ENCODE peak calls at places on chromosome 5, in seven cellular contexts. V is keratinocyte, Q is left ventricle myocardium inferior, P is Peyer's patch, J is heart right ventricle, U is ovary, R is pancreas. C is an unnamed sample. For H3K36me3 and H3K4me1, the result is how much of the 10 kb centered on the place peaks cover.

GRCh38 chr5:132961887-132962286 is 1.5 kb downstream of the AFF4 start:
- DNase-seq in U (no peak), V (no peak), J (no peak), Q (no peak), P (no peak), R (no peak), C (peak)

GRCh38 chr5:35031276-35031675 is 16.5 kb downstream of the AGXT2 start:
- DNase-seq in V (no peak), U (no peak), R (no peak), P (no peak), Q (no peak), J (no peak), C (no peak)

GRCh38 chr5:80967500-80968181 is 7.5 kb downstream of the RASGRF2 start:
- DNase-seq in R (no peak), P (peak), U (peak), Q (no peak), V (peak), J (peak), C (no peak)

GRCh38 chr5:6399978-6400910 is 21.9 kb upstream of the MED10 start:
- DNase-seq in U (no peak), R (no peak), V (peak), P (no peak), J (no peak), Q (no peak), C (no peak)

GRCh38 chr5:172078027-172078426 is 71.6 kb upstream of the FBXW11 start:
- DNase-seq in U (no peak), R (peak), Q (no peak), J (no peak), V (no peak), P (peak), C (no peak)

GRCh38 chr5:18999478-18999877 is 988.5 kb downstream of the CDH18 start:
- DNase-seq in J (no peak), V (no peak), R (no peak), U (no peak), P (no peak), Q (no peak), C (no peak)

GRCh38 chr5:121853853-121854252 is 2.2 kb downstream of the FTMT start:
- DNase-seq in V (no peak), J (no peak), Q (no peak), U (no peak), P (no peak), R (no peak), C (no peak)

GRCh38 chr5:126723643-126724042 is 53.3 kb upstream of the LMNB1 start:
- DNase-seq in J (no peak), R (no peak), P (no peak), Q (no peak), V (no peak), U (no peak), C (no peak)

GRCh38 chr5:42791151-42791550 is 20.5 kb downstream of the SELENOP start:
- DNase-seq in J (no peak), R (no peak), P (no peak), V (no peak), U (no peak), Q (no peak), C (no peak)

GRCh38 chr5:37807015-37807414 is 32.8 kb downstream of the GDNF start:
- DNase-seq in V (no peak), U (no peak), P (no peak), R (no peak), J (no peak), Q (no peak), C (no peak)

GRCh38 chr5:131814990-131815389 is 18.2 kb upstream of the FNIP1 start:
- DNase-seq in J (no peak), U (no peak), R (no peak), Q (no peak), P (no peak), V (no peak), C (no peak)

GRCh38 chr5:112684737-112685136 is 52.9 kb upstream of the APC start:
- DNase-seq in P (no peak), U (no peak), R (no peak), J (peak), Q (no peak), V (no peak), C (no peak)

GRCh38 chr5:40474250-40474649 is 205.5 kb upstream of the PTGER4 start:
- DNase-seq in P (no peak), U (no peak), V (no peak), Q (no peak), R (no peak), J (no peak), C (no peak)

GRCh38 chr5:151917931-151918330 is 6.7 kb downstream of the GLRA1 start:
- DNase-seq in R (no peak), P (no peak), J (no peak), V (no peak), Q (no peak), U (no peak), C (no peak)

GRCh38 chr5:1925111-1926070 is 42.7 kb upstream of the IRX4 start:
- DNase-seq in J (no peak), Q (no peak), P (peak), V (no peak), U (no peak), R (no peak), C (no peak)

GRCh38 chr5:55993013-55993412 is 1.8 kb downstream of the IL6ST start:
- DNase-seq in R (no peak), Q (no peak), V (no peak), U (no peak), J (no peak), P (no peak), C (no peak)

GRCh38 chr5:170745481-170746061 is 38.0 kb upstream of the GABRP start:
- DNase-seq in J (peak), V (no peak), P (no peak), U (no peak), R (peak), Q (peak), C (no peak)

GRCh38 chr5:73204302-73204701 is 31.3 kb downstream of the TMEM174 start:
- DNase-seq in R (peak), U (no peak), J (no peak), V (no peak), Q (no peak), P (no peak), C (no peak)

GRCh38 chr5:159210306-159210722 is 961 bp upstream of the RNF145 start:
- DNase-seq in R (no peak), V (no peak), Q (no peak), J (no peak), P (no peak), U (no peak), C (no peak)

GRCh38 chr5:98109561-98110006 is 663.9 kb upstream of the RGMB start:
- DNase-seq in J (no peak), P (no peak), R (no peak), Q (no peak), U (no peak), V (no peak), C (no peak)

GRCh38 chr5:139745800-139746690 is 49.6 kb upstream of the PSD2 start:
- DNase-seq in U (peak), Q (peak), J (peak), R (peak), P (peak), V (no peak), C (peak)

GRCh38 chr5:137669796-137670195 is 66.1 kb downstream of the KLHL3 start:
- DNase-seq in J (no peak), V (no peak), R (no peak), Q (no peak), P (no peak), U (no peak), C (no peak)

GRCh38 chr5:54646285-54647101 is 128.9 kb downstream of the SNX18 start:
- DNase-seq in U (peak), Q (peak), J (peak), V (no peak), P (peak), R (no peak), C (peak)

GRCh38 chr5:167524941-167525485 is 766.4 kb upstream of the WWC1 start:
- DNase-seq in V (no peak), U (no peak), R (no peak), J (no peak), Q (no peak), P (no peak), C (no peak)

GRCh38 chr5:95549030-95549429 is 5.7 kb downstream of the SKIC3 start:
- DNase-seq in J (no peak), R (no peak), V (no peak), Q (no peak), P (no peak), U (no peak), C (no peak)
- H3K36me3 ChIP-seq in J (half or more), R (under half), V (under half), Q (half or more), P (under half), U (under half), C (half or more)

GRCh38 chr5:102796481-102796880 is 41.4 kb downstream of the PAM start:
- DNase-seq in V (no peak), J (no peak), P (no peak), U (no peak), R (no peak), Q (no peak), C (no peak)
- H3K4me3 ChIP-seq in V (no peak), J (no peak), P (no peak), U (no peak), R (no peak), Q (peak), C (no peak)

GRCh38 chr5:23028445-23028844 is 175.3 kb upstream of the CDH12 start:
- DNase-seq in V (no peak), P (no peak), J (no peak), R (no peak), Q (no peak), U (no peak), C (no peak)

GRCh38 chr5:23029296-23029695 is 176.2 kb upstream of the CDH12 start:
- DNase-seq in Q (no peak), V (no peak), P (no peak), U (no peak), J (no peak), R (no peak), C (no peak)

GRCh38 chr5:23035555-23036090 is 182.5 kb upstream of the CDH12 start:
- DNase-seq in J (no peak), P (no peak), R (no peak), Q (no peak), V (no peak), U (no peak), C (no peak)

GRCh38 chr5:23033864-23034263 is 180.7 kb upstream of the CDH12 start:
- DNase-seq in R (no peak), V (no peak), P (no peak), J (no peak), Q (no peak), U (no peak), C (no peak)
- H3K4me1 ChIP-seq in R (under half), V (under half), P (under half), J (under half), Q (under half), U (under half), C (under half)

GRCh38 chr5:180026725-180027448 is 44.7 kb downstream of the RNF130 start:
- DNase-seq in J (no peak), Q (no peak), V (no peak), P (no peak), R (no peak), U (no peak), C (no peak)

GRCh38 chr5:180021900-180022299 is 49.7 kb downstream of the RNF130 start:
- DNase-seq in V (no peak), R (no peak), U (no peak), Q (no peak), J (no peak), P (no peak), C (no peak)

GRCh38 chr5:180027449-180028089 is 44.0 kb downstream of the RNF130 start:
- DNase-seq in P (no peak), R (no peak), U (no peak), Q (no peak), V (no peak), J (no peak), C (no peak)

DNA sequence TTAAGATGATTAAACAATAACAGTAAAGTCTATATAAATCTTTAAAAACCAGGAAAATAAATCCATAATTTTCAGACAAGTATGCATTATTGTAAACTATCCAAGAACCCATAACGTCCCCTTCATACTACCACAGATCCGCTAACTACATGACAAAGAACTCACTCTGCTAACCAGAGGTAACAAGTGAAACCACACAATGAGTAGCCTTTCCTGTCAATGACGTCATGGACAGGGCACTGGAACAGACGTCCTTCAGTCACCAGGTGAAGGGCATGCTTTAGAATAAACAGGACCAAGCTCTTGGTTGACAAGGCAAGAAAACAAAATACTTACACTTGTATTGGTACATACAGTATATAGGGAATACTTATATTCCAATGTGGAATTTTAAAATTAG is 45.2 kb downstream of the RNF130 start:
- DNase-seq in J (peak), Q (no peak), V (no peak), R (peak), P (no peak), U (no peak), C (no peak)
- H3K36me3 ChIP-seq in J (under half), Q (under half), V (under half), R (under half), P (under half), U (under half), C (under half)

GRCh38 chr5:178483620-178484019 is 106.6 kb downstream of the COL23A1 start:
- DNase-seq in V (no peak), R (no peak), Q (peak), P (peak), U (no peak), J (peak), C (peak)
- H3K4me3 ChIP-seq in V (no peak), R (no peak), Q (no peak), P (no peak), U (no peak), J (no peak), C (peak)

GRCh38 chr5:115333164-115333563 is 36.7 kb upstream of the CCDC112 start:
- DNase-seq in V (no peak), R (no peak), U (no peak), Q (no peak), J (no peak), P (no peak), C (no peak)
- H3K4me1 ChIP-seq in V (under half), R (under half), U (under half), Q (under half), J (under half), P (under half), C (under half)

GRCh38 chr5:77743181-77743580 is 33.0 kb downstream of the TBCA start:
- DNase-seq in U (no peak), V (no peak), Q (no peak), J (no peak), R (no peak), P (no peak), C (no peak)
- H3K36me3 ChIP-seq in U (under half), V (under half), Q (under half), J (under half), R (under half), P (under half), C (under half)

GRCh38 chr5:177432143-177432904 is 5.8 kb downstream of the GRK6 start:
- DNase-seq in V (no peak), P (no peak), Q (peak), U (peak), R (no peak), J (peak), C (no peak)

GRCh38 chr5:177430146-177430951 is 3.9 kb downstream of the GRK6 start:
- DNase-seq in Q (no peak), P (peak), J (no peak), U (no peak), R (no peak), V (no peak), C (no peak)

GRCh38 chr5:177430972-177431316 is 4.5 kb downstream of the GRK6 start:
- DNase-seq in J (no peak), V (no peak), P (no peak), U (no peak), R (no peak), Q (no peak), C (no peak)

GRCh38 chr5:177432905-177433657 is 6.6 kb downstream of the GRK6 start:
- DNase-seq in Q (no peak), P (no peak), V (no peak), U (no peak), J (no peak), R (no peak), C (no peak)

DNA sequence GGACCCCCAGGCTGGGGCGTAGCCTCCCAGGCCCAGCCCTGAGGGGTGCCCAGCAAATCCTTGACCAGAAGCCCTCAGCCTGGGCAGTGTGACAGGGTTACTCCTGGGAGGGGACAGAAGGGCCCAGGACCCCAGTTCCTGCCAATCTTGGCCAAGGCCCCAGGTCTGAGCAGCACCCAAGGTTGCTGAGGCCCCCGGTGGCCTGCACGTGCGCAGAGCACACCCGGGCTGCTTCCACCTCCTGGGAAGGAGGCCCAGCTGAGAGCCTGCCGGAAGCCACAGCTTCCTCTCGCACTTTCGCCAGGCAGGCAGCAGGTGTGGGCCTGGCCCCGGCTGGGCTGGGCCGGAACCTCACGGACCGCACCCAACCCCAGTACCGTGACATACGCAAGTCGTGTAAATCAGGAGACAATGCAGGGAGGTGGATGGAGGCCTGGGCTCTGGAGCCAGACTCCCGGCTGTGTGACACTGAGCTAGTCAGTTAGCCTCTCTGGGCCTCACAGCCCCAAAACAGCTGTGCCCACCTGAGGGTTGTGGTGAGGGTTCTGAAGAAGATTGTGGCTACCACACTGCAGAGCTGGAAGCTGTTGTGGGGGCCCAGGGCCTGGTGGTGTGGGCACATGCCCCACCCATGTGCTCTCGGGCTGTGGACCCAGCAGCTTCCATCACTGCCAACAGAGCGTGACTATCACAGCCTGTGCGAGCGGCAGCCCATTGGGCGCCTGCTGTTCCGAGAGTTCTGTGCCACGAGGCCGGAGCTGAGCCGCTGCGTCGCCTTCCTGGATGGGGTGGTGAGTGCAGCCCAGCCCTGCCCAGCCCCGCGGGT is 5.1 kb downstream of the GRK6 start:
- DNase-seq in Q (peak), P (peak), U (peak), V (no peak), R (no peak), J (no peak), C (peak)
- H3K4me3 ChIP-seq in Q (no peak), P (no peak), U (no peak), V (no peak), R (no peak), J (no peak), C (peak)